ENCODE peak calls at places on chromosomes 4 and X, in eight cellular contexts. F, B, W, E, P, I, V and S are unnamed samples.

GRCh38 chrX:21056636-21057035 is 317.6 kb upstream of the CNKSR2 start:
- DNase-seq in F (no peak), B (no peak), W (no peak), E (no peak), P (no peak), I (no peak), V (no peak), S (no peak)

GRCh38 chrX:73812256-73812655 is 249.3 kb downstream of the CHIC1 start:
- DNase-seq in F (no peak), B (no peak), W (no peak), E (no peak), P (no peak), I (no peak), V (no peak), S (no peak)

GRCh38 chrX:10444204-10444603 is 176.2 kb downstream of the MID1 start:
- DNase-seq in F (no peak), B (no peak), W (no peak), E (no peak), P (no peak), I (no peak), V (no peak), S (no peak)

GRCh38 chrX:53332204-53332603 is 50.8 kb upstream of the IQSEC2 start:
- DNase-seq in F (no peak), B (no peak), W (no peak), E (no peak), P (no peak), I (no peak), V (no peak), S (no peak)

GRCh38 chr4:48028654-48029053 is 12.1 kb downstream of the NIPAL1 start:
- DNase-seq in F (no peak), B (no peak), W (no peak), E (no peak), P (no peak), I (no peak), V (no peak), S (no peak)

GRCh38 chrX:21843179-21843578 is 3.8 kb downstream of the MBTPS2 start:
- DNase-seq in F (no peak), B (no peak), W (peak; percentile 1), E (no peak), P (no peak), I (no peak), V (no peak), S (no peak)

GRCh38 chr4:7871356-7871755 is 68.3 kb downstream of the AFAP1 start:
- DNase-seq in F (no peak), B (no peak), W (no peak), E (no peak), P (no peak), I (no peak), V (no peak), S (no peak)

GRCh38 chr4:158090323-158090722 is 82.5 kb downstream of the GASK1B start:
- DNase-seq in F (peak; percentile 25), B (peak; percentile 55), W (peak; percentile 11), E (peak; percentile 21), P (no peak), I (no peak), V (no peak), S (no peak)

GRCh38 chr4:38753021-38753806 is 29.6 kb downstream of the TLR10 start:
- DNase-seq in F (peak; percentile 55), B (peak; percentile 94), W (peak; percentile 99), E (peak; percentile 75), P (peak; percentile 92), I (peak; percentile 86), V (no peak), S (peak; percentile 18)

GRCh38 chr4:110020139-110020538 is 107.5 kb downstream of the EGF start:
- DNase-seq in F (no peak), B (peak; percentile 25), W (peak; percentile 14), E (no peak), P (no peak), I (no peak), V (no peak), S (no peak)

GRCh38 chrX:12497832-12498591 is 293.2 kb upstream of the PRPS2 start:
- DNase-seq in F (no peak), B (no peak), W (no peak), E (no peak), P (no peak), I (no peak), V (no peak), S (no peak)

GRCh38 chrX:111168314-111168713 is 72.3 kb downstream of the PAK3 start:
- DNase-seq in F (no peak), B (no peak), W (peak; percentile 0), E (no peak), P (no peak), I (no peak), V (no peak), S (peak; percentile 20)

GRCh38 chrX:31656013-31656412 is 584.2 kb upstream of the FTHL17 start:
- DNase-seq in F (no peak), B (no peak), W (peak; percentile 47), E (no peak), P (no peak), I (no peak), V (no peak), S (no peak)

GRCh38 chrX:19334945-19335626 is 8.6 kb upstream of the PDHA1 start:
- DNase-seq in F (no peak), B (no peak), W (peak; percentile 19), E (no peak), P (no peak), I (no peak), V (no peak), S (peak; percentile 80)

GRCh38 chrX:52979568-52979967 is 21.2 kb upstream of the FAM156A start:
- DNase-seq in F (no peak), B (peak; percentile 10), W (no peak), E (peak; percentile 24), P (peak; percentile 54), I (peak; percentile 17), V (no peak), S (no peak)

GRCh38 chr4:114252499-114252898 is 273.1 kb upstream of the ARSJ start:
- DNase-seq in F (no peak), B (no peak), W (no peak), E (no peak), P (no peak), I (no peak), V (no peak), S (no peak)

GRCh38 chrX:39427492-39428289 is 626.4 kb downstream of the MID1IP1 start:
- DNase-seq in F (no peak), B (no peak), W (peak; percentile 33), E (no peak), P (no peak), I (no peak), V (no peak), S (no peak)

GRCh38 chr4:23931489-23931830 is 41.6 kb upstream of the PPARGC1A start:
- DNase-seq in F (no peak), B (peak; percentile 14), W (no peak), E (peak; percentile 16), P (no peak), I (no peak), V (no peak), S (no peak)

GRCh38 chrX:154411322-154411980 is at the start of gene TAFAZZIN:
- DNase-seq in F (peak; percentile 78), B (peak; percentile 72), W (peak; percentile 52), E (peak; percentile 77), P (peak; percentile 92), I (peak; percentile 77), V (peak; percentile 95), S (peak; percentile 85)
- TF ChIP-seq POLR2A in F (no peak), B (no peak), W (no peak), E (peak; percentile 73), P (no peak), I (no peak), V (no peak), S (peak; percentile 90)

DNA sequence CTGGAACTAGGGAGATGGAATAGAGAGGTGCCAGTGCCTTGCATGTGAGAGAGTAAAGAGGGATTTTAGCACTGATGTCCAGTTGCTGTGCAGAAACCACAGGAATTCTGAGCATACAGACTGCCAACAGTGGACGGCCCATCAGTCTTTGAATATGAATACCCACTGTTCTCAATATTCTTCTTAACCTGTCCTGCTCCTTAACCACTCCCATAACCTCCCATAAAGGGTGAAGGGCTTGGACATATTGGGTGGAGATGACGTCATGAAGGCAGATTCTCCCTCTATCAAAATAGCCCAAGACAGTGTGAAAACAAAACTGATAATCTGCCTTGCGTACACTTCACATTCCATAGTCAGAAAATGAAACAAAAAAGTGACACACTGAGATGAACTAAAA is 1313.7 kb upstream of the PABPC4L start:
- DNase-seq in F (no peak), B (no peak), W (no peak), E (no peak), P (no peak), I (no peak), V (no peak), S (no peak)
- TF ChIP-seq POLR2A in F (no peak), B (no peak), W (no peak), E (no peak), P (no peak), I (no peak), V (no peak), S (no peak)

DNA sequence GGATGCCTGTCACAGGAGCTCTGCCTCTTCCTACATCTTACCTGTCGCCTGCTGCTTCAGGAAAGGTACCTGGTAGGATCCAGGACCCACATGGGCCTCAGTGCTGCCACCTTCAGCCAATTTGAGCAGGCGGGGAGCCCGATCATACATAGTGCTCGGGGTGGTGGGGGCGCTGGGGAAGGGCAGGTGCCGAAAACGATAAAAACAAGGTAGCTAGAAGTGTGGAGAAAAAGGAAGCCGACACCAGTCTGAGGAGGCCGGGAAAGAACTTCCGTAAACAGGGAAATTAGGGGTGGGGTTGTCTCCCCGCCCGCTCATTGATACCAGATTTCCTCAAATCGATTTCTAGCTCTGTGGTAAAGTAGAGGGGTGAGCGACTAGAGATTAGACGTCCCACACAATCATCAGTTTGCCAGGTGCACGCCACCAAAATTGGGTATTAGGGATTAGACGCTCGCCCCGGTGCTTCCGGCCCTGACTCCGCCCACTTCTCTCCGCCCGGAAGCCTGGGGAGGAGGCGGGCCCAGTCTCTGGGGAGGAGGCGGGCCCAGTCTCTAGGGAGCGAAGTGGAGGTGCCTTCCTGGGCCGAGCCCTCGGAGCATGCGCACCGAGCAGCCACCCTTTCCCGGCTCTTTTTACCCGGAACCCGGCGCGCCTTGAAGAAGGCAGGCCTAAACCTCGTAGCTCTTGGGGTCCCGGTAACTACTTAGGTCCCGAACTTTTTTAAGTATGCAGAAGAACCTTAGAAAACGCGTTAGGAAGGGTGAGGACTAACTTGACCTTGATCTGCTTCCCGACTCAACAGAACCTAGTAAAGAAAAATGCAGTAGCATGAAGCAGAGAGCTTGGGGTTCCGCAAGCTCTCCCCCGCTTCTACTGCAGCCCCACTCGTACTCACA is at the start of gene STPG2:
- DNase-seq in F (peak; percentile 95), B (peak; percentile 96), W (peak; percentile 81), E (peak; percentile 96), P (peak; percentile 97), I (peak; percentile 91), V (peak; percentile 99), S (peak; percentile 96)
- TF ChIP-seq POLR2A in F (no peak), B (peak; percentile 29), W (peak; percentile 29), E (peak; percentile 83), P (no peak), I (no peak), V (no peak), S (peak; percentile 81)

DNA sequence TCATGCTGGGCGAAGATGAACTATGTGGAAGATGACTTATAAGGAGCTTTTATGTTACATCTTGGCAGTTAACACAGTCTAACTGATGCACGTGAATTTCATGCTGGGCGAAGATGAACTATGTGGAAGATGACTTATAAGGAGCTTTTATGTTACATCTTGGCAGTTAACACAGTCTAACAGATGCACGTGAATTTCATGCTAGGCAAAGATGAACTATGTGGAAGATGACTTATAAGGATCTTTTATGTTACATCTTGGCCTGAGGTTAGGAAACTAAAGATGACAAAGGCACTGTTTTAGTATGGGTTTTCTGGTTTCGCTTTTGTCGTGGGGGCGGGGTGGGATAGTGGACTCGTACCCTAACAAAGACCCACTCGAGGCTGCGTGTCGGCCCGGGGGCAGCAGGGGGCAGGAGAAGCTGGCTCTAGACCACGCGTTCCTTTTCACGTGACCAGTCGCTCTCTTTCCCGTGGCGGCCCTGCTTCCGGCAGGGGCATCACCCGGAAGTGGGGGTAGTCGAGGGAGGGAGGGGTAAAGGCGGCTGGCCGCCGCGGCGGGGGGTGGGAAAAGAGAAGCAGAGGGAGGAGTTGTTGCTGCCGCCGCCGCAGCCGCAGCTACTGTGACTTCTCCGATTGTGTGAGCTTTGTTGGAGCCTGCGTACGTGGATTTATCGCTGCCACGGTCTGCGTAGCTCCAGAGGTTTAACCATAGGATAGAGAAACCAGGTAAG is at the start of gene ATP7A:
- DNase-seq in F (peak; percentile 88), B (peak; percentile 89), W (peak; percentile 88), E (peak; percentile 93), P (peak; percentile 96), I (peak; percentile 92), V (peak; percentile 97), S (peak; percentile 94)
- TF ChIP-seq POLR2A in F (no peak), B (no peak), W (peak; percentile 76), E (peak; percentile 75), P (no peak), I (no peak), V (no peak), S (peak; percentile 68)